ENCODE peak calls at places on chromosomes 12 and 14, in four cellular contexts. U, K, J and W are unnamed samples.

GRCh38 chr12:111434680-111435338 is 29.1 kb downstream of the SH2B3 start:
- DNase-seq in U (peak), K (no peak), J (peak), W (no peak)

GRCh38 chr12:91381309-91381804 is 198.7 kb upstream of the DCN start:
- DNase-seq in U (no peak), K (peak), J (peak), W (peak)

GRCh38 chr12:50952510-50952909 is at the start of gene HIGD1C:
- DNase-seq in U (no peak), K (no peak), J (no peak), W (no peak)

GRCh38 chr12:26121841-26122680 is 2.8 kb downstream of the BHLHE41 start:
- DNase-seq in U (peak), K (peak), J (peak), W (peak)

GRCh38 chr12:47236109-47236714 is 156.5 kb upstream of the AMIGO2 start:
- DNase-seq in U (no peak), K (no peak), J (peak), W (no peak)

GRCh38 chr12:10847701-10848100 is 1.6 kb downstream of the PRR4 start:
- DNase-seq in U (no peak), K (no peak), J (no peak), W (no peak)

GRCh38 chr12:124240493-124240892 is 54.4 kb upstream of the RFLNA start:
- DNase-seq in U (no peak), K (peak), J (peak), W (peak)

GRCh38 chr12:46770501-46771183 is 55.2 kb downstream of the SLC38A4 start:
- DNase-seq in U (no peak), K (peak), J (peak), W (peak)

GRCh38 chr14:97446087-97446486 is 648.9 kb downstream of the VRK1 start:
- DNase-seq in U (no peak), K (no peak), J (no peak), W (peak)

GRCh38 chr12:109706747-109707469 is 6.7 kb upstream of the FAM222A start:
- DNase-seq in U (no peak), K (no peak), J (no peak), W (no peak)

GRCh38 chr12:16189849-16190248 is 87.6 kb downstream of the SLC15A5 start:
- DNase-seq in U (no peak), K (no peak), J (peak), W (no peak)

GRCh38 chr12:98084950-98085349 is 430.4 kb upstream of the TMPO start:
- DNase-seq in U (no peak), K (no peak), J (peak), W (peak)

GRCh38 chr12:22994276-22994675 is 369.3 kb downstream of the ETNK1 start:
- DNase-seq in U (no peak), K (no peak), J (no peak), W (no peak)

GRCh38 chr12:55996715-55997534 is at the start of gene SUOX:
- DNase-seq in U (peak), K (peak), J (peak), W (peak)

GRCh38 chr14:74584966-74585365 is 27.1 kb downstream of the LTBP2 start:
- DNase-seq in U (no peak), K (no peak), J (no peak), W (no peak)

GRCh38 chr14:55071870-55072640 is 20.6 kb downstream of the MAPK1IP1L start:
- DNase-seq in U (peak), K (no peak), J (peak), W (no peak)

GRCh38 chr12:27446436-27446835 is at the start of gene SMCO2:
- DNase-seq in U (no peak), K (no peak), J (no peak), W (no peak)

GRCh38 chr14:105424861-105425260 is 5.2 kb downstream of the MTA1 start:
- DNase-seq in U (no peak), K (no peak), J (no peak), W (no peak)

GRCh38 chr12:75704664-75705063 is 193.3 kb upstream of the KRR1 start:
- DNase-seq in U (no peak), K (peak), J (peak), W (no peak)

GRCh38 chr12:47071241-47071852 is 8.1 kb upstream of the PCED1B start:
- DNase-seq in U (no peak), K (peak), J (peak), W (peak)

GRCh38 chr12:121828826-121829225 is 25.0 kb downstream of the SETD1B start:
- DNase-seq in U (no peak), K (no peak), J (no peak), W (no peak)

GRCh38 chr14:54488646-54489317 is at the start of gene GMFB:
- DNase-seq in U (peak), K (peak), J (peak), W (peak)

GRCh38 chr14:45198551-45198950 is 54.5 kb downstream of the MIS18BP1 start:
- DNase-seq in U (no peak), K (no peak), J (peak), W (no peak)

GRCh38 chr14:48967419-48967818 is 618.8 kb downstream of the RPS29 start:
- DNase-seq in U (no peak), K (no peak), J (no peak), W (no peak)

GRCh38 chr14:98799891-98800290 is 472.1 kb downstream of the BCL11B start:
- DNase-seq in U (no peak), K (no peak), J (no peak), W (no peak)

GRCh38 chr12:53171725-53172329 is 8.7 kb upstream of the ZNF740 start:
- DNase-seq in U (no peak), K (no peak), J (no peak), W (no peak)

GRCh38 chr12:69105101-69105613 is 134.2 kb upstream of the CPSF6 start:
- DNase-seq in U (no peak), K (peak), J (no peak), W (no peak)

GRCh38 chr12:15731940-15732339 is 57.2 kb downstream of the EPS8 start:
- DNase-seq in U (no peak), K (no peak), J (no peak), W (no peak)

GRCh38 chr14:50099335-50099734 is 17.0 kb downstream of the VCPKMT start:
- DNase-seq in U (no peak), K (no peak), J (no peak), W (no peak)

GRCh38 chr12:132761032-132761910 is at the start of gene ANKLE2:
- DNase-seq in U (peak), K (peak), J (peak), W (peak)

GRCh38 chr12:19474147-19474546 is 34.9 kb downstream of the AEBP2 start:
- DNase-seq in U (no peak), K (no peak), J (peak), W (no peak)

GRCh38 chr14:85535316-85535715 is 5.4 kb downstream of the FLRT2 start:
- DNase-seq in U (no peak), K (no peak), J (peak), W (no peak)

GRCh38 chr12:5620896-5621295 is 189.0 kb downstream of the NTF3 start:
- DNase-seq in U (no peak), K (no peak), J (no peak), W (no peak)

GRCh38 chr12:101181776-101182175 is 28.3 kb downstream of the SLC5A8 start:
- DNase-seq in U (no peak), K (no peak), J (no peak), W (no peak)

GRCh38 chr14:87971010-87971409 is 22.0 kb downstream of the GALC start:
- DNase-seq in U (no peak), K (no peak), J (no peak), W (no peak)